ENCODE peak calls at places on chromosomes 1 and 21, in nine cellular contexts. K is ovary, H is adrenal gland, D is suprapubic skin, V is mammary epithelial cell, Y is GM23248, Q is sigmoid colon, W is psoas muscle, X is stomach. F is an unnamed sample. For H3K4me1, the result is how much of the 10 kb centered on the place peaks cover.

GRCh38 chr1:227886993-227887696 is 60.6 kb downstream of the WNT9A start:
- DNase-seq in K (peak), H (no peak), D (peak), V (no peak), Y (peak), Q (peak), W (peak), X (peak), F (peak)

GRCh38 chr1:160767417-160768294 is 28.3 kb upstream of the LY9 start:
- DNase-seq in K (no peak), H (no peak), D (no peak), V (peak), Y (no peak), Q (no peak), W (no peak), X (no peak), F (no peak)

GRCh38 chr1:11473635-11474034 is 5.3 kb upstream of the DISP3 start:
- DNase-seq in K (no peak), H (peak), D (no peak), V (peak), Y (peak), Q (no peak), W (no peak), X (no peak), F (no peak)

GRCh38 chr1:6399294-6399693 is 5.7 kb upstream of the ACOT7 start:
- DNase-seq in K (no peak), H (no peak), D (no peak), V (no peak), Y (no peak), Q (no peak), W (no peak), X (no peak), F (no peak)

GRCh38 chr1:196367838-196368237 is 240.4 kb downstream of the KCNT2 start:
- DNase-seq in K (no peak), H (no peak), D (no peak), V (no peak), Y (no peak), Q (no peak), W (no peak), X (no peak), F (no peak)

GRCh38 chr1:36532810-36533401 is 50.2 kb upstream of the CSF3R start:
- DNase-seq in K (no peak), H (no peak), D (no peak), V (no peak), Y (no peak), Q (peak), W (no peak), X (no peak), F (no peak)

GRCh38 chr21:15706686-15707085 is 23.1 kb upstream of the USP25 start:
- DNase-seq in K (no peak), H (no peak), D (no peak), V (peak), Y (peak), Q (no peak), W (no peak), X (peak), F (no peak)

GRCh38 chr1:35406103-35406502 is 137.6 kb downstream of the ZMYM4 start:
- DNase-seq in K (no peak), H (no peak), D (no peak), V (no peak), Y (no peak), Q (no peak), W (no peak), X (no peak), F (no peak)

GRCh38 chr1:19764848-19765247 is 34.9 kb downstream of the TMCO4 start:
- DNase-seq in K (no peak), H (no peak), D (no peak), V (no peak), Y (peak), Q (no peak), W (no peak), X (no peak), F (no peak)

GRCh38 chr1:13913396-13913795 is 213.4 kb downstream of the PRDM2 start:
- DNase-seq in K (no peak), H (no peak), D (no peak), V (no peak), Y (no peak), Q (no peak), W (no peak), X (no peak), F (no peak)

GRCh38 chr1:85584264-85584781 is 3.8 kb downstream of the CCN1 start:
- DNase-seq in K (no peak), H (no peak), D (no peak), V (peak), Y (peak), Q (no peak), W (no peak), X (no peak), F (no peak)

GRCh38 chr1:60813051-60813450 is 269.3 kb upstream of the NFIA start:
- DNase-seq in K (no peak), H (no peak), D (no peak), V (no peak), Y (no peak), Q (no peak), W (no peak), X (no peak), F (no peak)

GRCh38 chr1:50666849-50667248 is 243.6 kb upstream of the DMRTA2 start:
- DNase-seq in K (no peak), H (no peak), D (no peak), V (no peak), Y (no peak), Q (no peak), W (no peak), X (no peak), F (no peak)

GRCh38 chr1:86787626-86788025 is 83.2 kb downstream of the SH3GLB1 start:
- DNase-seq in K (no peak), H (no peak), D (no peak), V (no peak), Y (no peak), Q (no peak), W (no peak), X (no peak), F (no peak)

GRCh38 chr1:1954831-1955441 is 35.9 kb upstream of the TMEM52 start:
- DNase-seq in K (no peak), H (no peak), D (no peak), V (no peak), Y (no peak), Q (no peak), W (no peak), X (no peak), F (no peak)

GRCh38 chr21:25569711-25570110 is 37.6 kb downstream of the MRPL39 start:
- DNase-seq in K (no peak), H (no peak), D (no peak), V (no peak), Y (no peak), Q (no peak), W (no peak), X (no peak), F (no peak)

GRCh38 chr1:165254376-165254775 is 102.1 kb downstream of the LMX1A start:
- DNase-seq in K (no peak), H (no peak), D (no peak), V (no peak), Y (no peak), Q (no peak), W (no peak), X (no peak), F (no peak)

GRCh38 chr1:53636621-53637171 is 102.3 kb downstream of the GLIS1 start:
- DNase-seq in K (peak), H (no peak), D (peak), V (no peak), Y (no peak), Q (peak), W (no peak), X (peak), F (no peak)

GRCh38 chr1:173669491-173669941 is at the start of gene ANKRD45:
- DNase-seq in K (peak), H (peak), D (no peak), V (no peak), Y (peak), Q (no peak), W (no peak), X (no peak), F (peak)

GRCh38 chr1:225155555-225155954 is 226.1 kb downstream of the DNAH14 start:
- DNase-seq in K (no peak), H (no peak), D (no peak), V (no peak), Y (no peak), Q (no peak), W (no peak), X (no peak), F (no peak)

GRCh38 chr1:31497601-31498000 is 78.7 kb upstream of the TINAGL1 start:
- DNase-seq in K (no peak), H (no peak), D (no peak), V (no peak), Y (no peak), Q (no peak), W (no peak), X (no peak), F (no peak)

GRCh38 chr1:154263465-154264332 is 8.7 kb upstream of the HAX1 start:
- DNase-seq in K (no peak), H (peak), D (no peak), V (no peak), Y (peak), Q (no peak), W (no peak), X (no peak), F (no peak)

GRCh38 chr1:23558140-23558871 is 995 bp downstream of the ID3 start:
- DNase-seq in K (peak), H (peak), D (peak), V (no peak), Y (peak), Q (peak), W (peak), X (peak), F (peak)

GRCh38 chr1:67978988-67979516 is 71.4 kb downstream of the DIRAS3 start:
- DNase-seq in K (no peak), H (no peak), D (no peak), V (peak), Y (peak), Q (no peak), W (no peak), X (no peak), F (no peak)

GRCh38 chr1:33007190-33008050 is 29.3 kb downstream of the AK2 start:
- DNase-seq in K (no peak), H (peak), D (no peak), V (peak), Y (peak), Q (no peak), W (no peak), X (peak), F (no peak)

GRCh38 chr1:114695430-114696093 is at the start of gene AMPD1:
- DNase-seq in K (no peak), H (no peak), D (no peak), V (peak), Y (peak), Q (no peak), W (no peak), X (no peak), F (no peak)

GRCh38 chr1:171754381-171754705 is 12.5 kb upstream of the VAMP4 start:
- DNase-seq in K (no peak), H (no peak), D (no peak), V (peak), Y (peak), Q (no peak), W (no peak), X (no peak), F (no peak)

GRCh38 chr1:121538943-121539575 is 354.3 kb downstream of the SRGAP2C start:
- DNase-seq in K (no peak), H (no peak), D (no peak), V (peak), Y (no peak), Q (no peak), W (no peak), X (no peak), F (no peak)

GRCh38 chr21:37551406-37552355 is 185.1 kb downstream of the DYRK1A start:
- DNase-seq in K (peak), H (no peak), D (peak), V (no peak), Y (peak), Q (peak), W (peak), X (peak), F (no peak)

GRCh38 chr1:201298381-201299367 is 15.4 kb downstream of the PKP1 start:
- DNase-seq in K (no peak), H (no peak), D (no peak), V (peak), Y (peak), Q (no peak), W (no peak), X (peak), F (no peak)

GRCh38 chr1:107529511-107530149 is 388.8 kb downstream of the NTNG1 start:
- DNase-seq in K (no peak), H (peak), D (no peak), V (peak), Y (peak), Q (no peak), W (no peak), X (no peak), F (no peak)

GRCh38 chr1:224781800-224782199 is 147.7 kb upstream of the DNAH14 start:
- DNase-seq in K (no peak), H (no peak), D (no peak), V (no peak), Y (no peak), Q (no peak), W (no peak), X (no peak), F (no peak)

GRCh38 chr1:161439280-161440232 is 65.7 kb upstream of the FCGR2A start:
- DNase-seq in K (no peak), H (no peak), D (peak), V (peak), Y (peak), Q (peak), W (no peak), X (no peak), F (no peak)

GRCh38 chr1:188668083-188668482 is 1809.6 kb downstream of the BRINP3 start:
- DNase-seq in K (no peak), H (no peak), D (no peak), V (no peak), Y (no peak), Q (no peak), W (no peak), X (no peak), F (no peak)

GRCh38 chr1:246797597-246797996 is 73.4 kb downstream of the SCCPDH start:
- DNase-seq in K (no peak), H (no peak), D (no peak), V (no peak), Y (no peak), Q (no peak), W (no peak), X (no peak), F (no peak)

GRCh38 chr1:227395391-227396028 is 77.2 kb upstream of the CDC42BPA start:
- DNase-seq in K (no peak), H (no peak), D (no peak), V (no peak), Y (peak), Q (no peak), W (no peak), X (no peak), F (no peak)

DNA sequence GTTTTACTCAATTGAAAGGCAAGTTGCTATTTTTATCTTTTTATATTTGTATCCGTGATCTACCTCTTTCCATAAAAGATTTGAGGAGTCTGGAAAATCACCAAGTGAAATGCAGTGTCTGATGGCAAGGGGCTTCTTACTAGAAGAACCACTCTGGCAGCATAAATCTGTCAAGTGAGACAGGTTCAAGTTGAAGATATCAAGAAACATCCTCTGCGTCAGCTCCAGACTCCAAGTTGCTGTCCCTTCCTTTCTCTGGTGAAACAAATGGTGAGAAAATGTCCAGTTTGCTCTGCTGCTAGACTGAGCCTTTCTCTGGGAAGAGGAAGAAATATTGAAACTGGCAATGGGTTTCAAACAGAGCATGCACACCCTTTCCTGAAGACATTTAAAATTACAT is 411.2 kb downstream of the PLPP3 start:
- DNase-seq in K (no peak), H (no peak), D (no peak), V (no peak), Y (no peak), Q (no peak), W (no peak), X (no peak), F (no peak)
- H3K4me3 ChIP-seq in K (no peak), H (no peak), D (no peak), V (no peak), Y (no peak), Q (no peak), W (no peak), X (no peak), F (no peak)

GRCh38 chr1:237553078-237553477 is 337.6 kb downstream of the ZP4 start:
- DNase-seq in K (no peak), H (no peak), D (no peak), V (no peak), Y (no peak), Q (no peak), W (no peak), X (no peak), F (no peak)
- H3K4me1 ChIP-seq in K (under half), H (under half), D (under half), V (under half), Y (under half), Q (under half), W (under half), X (under half), F (half or more)

DNA sequence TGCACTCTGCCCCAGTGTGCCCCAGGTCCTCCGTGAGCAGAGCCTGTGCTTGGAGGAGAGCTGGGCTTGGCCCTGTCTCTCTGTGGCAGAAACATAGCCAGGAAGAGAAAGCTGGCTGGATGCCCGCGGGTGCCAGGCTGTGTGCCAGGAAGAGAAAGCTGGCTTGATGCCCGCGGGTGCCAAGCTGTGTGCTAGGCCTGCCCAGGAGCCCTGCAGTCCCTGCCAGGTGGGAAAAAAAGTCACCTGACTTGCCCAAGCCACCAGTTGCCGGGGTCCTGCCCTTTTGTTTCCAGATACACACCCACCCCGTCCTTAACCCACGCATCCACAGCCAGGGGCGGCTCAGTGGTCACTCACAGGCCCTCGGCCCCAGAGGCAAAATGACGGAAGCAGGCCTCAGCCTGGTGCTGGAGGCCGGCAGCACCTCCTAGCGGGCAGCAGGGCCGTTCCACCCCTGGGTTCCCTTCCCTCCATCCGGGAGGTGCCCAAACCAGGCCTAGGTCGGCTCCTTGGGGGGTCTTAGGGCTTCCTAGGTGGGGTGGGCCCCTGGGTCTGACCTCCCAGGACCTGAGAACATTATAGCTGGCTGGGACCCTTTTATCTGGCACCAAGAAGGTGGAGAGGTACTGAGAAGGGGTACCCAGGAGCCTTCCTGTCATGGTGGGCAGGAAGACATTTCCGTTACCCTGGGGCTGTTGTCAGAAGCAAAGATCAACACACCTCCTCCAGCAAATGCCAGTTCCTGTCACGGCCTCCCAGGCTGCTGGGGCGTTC is 9.1 kb downstream of the ITGB2 start:
- DNase-seq in K (peak), H (peak), D (no peak), V (peak), Y (no peak), Q (peak), W (peak), X (peak), F (peak)
- H3K4me3 ChIP-seq in K (no peak), H (no peak), D (no peak), V (no peak), Y (no peak), Q (no peak), W (no peak), X (peak), F (no peak)

GRCh38 chr1:100891380-100891779 is 3.3 kb downstream of the EXTL2 start:
- DNase-seq in K (no peak), H (no peak), D (no peak), V (no peak), Y (no peak), Q (no peak), W (no peak), X (no peak), F (no peak)
- H3K4me1 ChIP-seq in K (under half), H (under half), D (under half), V (under half), Y (under half), Q (under half), W (under half), X (under half), F (under half)

GRCh38 chr1:100430368-100430767 is 78.1 kb downstream of the CDC14A start:
- DNase-seq in K (no peak), H (no peak), D (no peak), V (peak), Y (no peak), Q (no peak), W (no peak), X (peak), F (no peak)

GRCh38 chr1:100428160-100428559 is 75.9 kb downstream of the CDC14A start:
- DNase-seq in K (no peak), H (no peak), D (no peak), V (no peak), Y (no peak), Q (no peak), W (no peak), X (no peak), F (no peak)

GRCh38 chr1:100438789-100439188 is 86.5 kb downstream of the CDC14A start:
- DNase-seq in K (no peak), H (no peak), D (no peak), V (no peak), Y (no peak), Q (no peak), W (no peak), X (no peak), F (no peak)

GRCh38 chr1:100438375-100438774 is 86.1 kb downstream of the CDC14A start:
- DNase-seq in K (no peak), H (no peak), D (no peak), V (no peak), Y (no peak), Q (no peak), W (no peak), X (no peak), F (no peak)

DNA sequence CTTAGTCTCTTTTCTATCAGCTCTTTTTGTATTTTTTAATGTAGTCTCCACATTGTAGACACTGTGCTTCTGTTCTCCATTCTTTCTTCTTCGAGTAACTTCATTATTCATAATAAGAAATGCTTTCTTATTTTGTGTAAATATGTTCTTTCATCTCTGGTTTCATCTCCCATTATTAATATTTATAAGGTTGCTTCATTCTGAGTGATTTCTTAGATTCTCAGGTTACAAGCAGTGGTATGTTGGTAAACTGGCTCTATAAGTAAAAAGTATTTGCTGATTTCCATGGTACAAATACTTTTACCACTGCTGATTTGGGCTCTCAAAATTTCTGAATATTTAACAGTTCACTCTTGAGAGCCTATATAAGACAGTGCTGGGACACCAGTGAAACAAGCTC is 81.3 kb downstream of the CDC14A start:
- DNase-seq in K (no peak), H (no peak), D (no peak), V (no peak), Y (no peak), Q (no peak), W (no peak), X (no peak), F (no peak)
- H3K4me3 ChIP-seq in K (no peak), H (no peak), D (no peak), V (no peak), Y (no peak), Q (no peak), W (no peak), X (no peak), F (no peak)

GRCh38 chr21:41847066-41847804 is 31.9 kb downstream of the PRDM15 start:
- DNase-seq in K (no peak), H (no peak), D (peak), V (no peak), Y (peak), Q (peak), W (no peak), X (no peak), F (no peak)
- H3K4me1 ChIP-seq in K (under half), H (under half), D (under half), V (under half), Y (under half), Q (under half), W (under half), X (under half), F (under half)

GRCh38 chr1:92079441-92079840 is 704 bp upstream of the BTBD8 start:
- DNase-seq in K (no peak), H (no peak), D (no peak), V (no peak), Y (no peak), Q (no peak), W (no peak), X (no peak), F (no peak)
- H3K4me3 ChIP-seq in K (no peak), H (peak), D (peak), V (no peak), Y (peak), Q (peak), W (peak), X (peak), F (peak)

GRCh38 chr1:179953974-179954493 is 576 bp upstream of the CEP350 start:
- DNase-seq in K (no peak), H (peak), D (no peak), V (peak), Y (peak), Q (peak), W (no peak), X (no peak), F (no peak)
- H3K4me1 ChIP-seq in K (under half), H (under half), D (under half), V (under half), Y (under half), Q (under half), W (under half), X (under half), F (half or more)

GRCh38 chr1:178057863-178058576 is 35.9 kb upstream of the RASAL2 start:
- DNase-seq in K (peak), H (peak), D (no peak), V (no peak), Y (peak), Q (peak), W (peak), X (no peak), F (peak)
- H3K4me3 ChIP-seq in K (no peak), H (peak), D (peak), V (no peak), Y (peak), Q (no peak), W (no peak), X (no peak), F (peak)